ENCODE peak calls at places on chromosome 22, in five cellular contexts. One of them, this sample, is unnamed.
A peak's percentile ranks its signal among the peaks of the same experiment; 100 is the strongest.

GRCh38 chr22:31637375-31637937 is 24.6 kb downstream of the PISD start:
- DNase-seq in mesendoderm: no peak
- DNase-seq in colonic mucosa: no peak
- DNase-seq in endodermal cell: peak; percentile 59
- DNase-seq in mammary epithelial cell: no peak
- DNase-seq in this sample: no peak

GRCh38 chr22:28442264-28442950 is 237.2 kb downstream of the TTC28 start:
- DNase-seq in endodermal cell: peak; percentile 91
- DNase-seq in mesendoderm: peak; percentile 92
- DNase-seq in colonic mucosa: peak; percentile 78
- DNase-seq in mammary epithelial cell: peak; percentile 75
- DNase-seq in this sample: peak; percentile 89

GRCh38 chr22:33984741-33985287 is 64.5 kb upstream of the LARGE1 start:
- DNase-seq in endodermal cell: no peak
- DNase-seq in mammary epithelial cell: no peak
- DNase-seq in mesendoderm: no peak
- DNase-seq in colonic mucosa: no peak
- DNase-seq in this sample: no peak

GRCh38 chr22:44033689-44034088 is 9.6 kb downstream of the PARVB start:
- DNase-seq in colonic mucosa: no peak
- DNase-seq in endodermal cell: no peak
- DNase-seq in mammary epithelial cell: no peak
- DNase-seq in mesendoderm: peak; percentile 25
- DNase-seq in this sample: peak; percentile 15

GRCh38 chr22:43919106-43919965 is 4.3 kb upstream of the PNPLA3 start:
- DNase-seq in colonic mucosa: no peak
- DNase-seq in mammary epithelial cell: peak; percentile 72
- DNase-seq in mesendoderm: no peak
- DNase-seq in endodermal cell: no peak
- DNase-seq in this sample: peak; percentile 15

GRCh38 chr22:26409705-26410376 is 19.2 kb upstream of the ASPHD2 start:
- DNase-seq in mesendoderm: no peak
- DNase-seq in mammary epithelial cell: no peak
- DNase-seq in endodermal cell: no peak
- DNase-seq in colonic mucosa: no peak
- DNase-seq in this sample: no peak

GRCh38 chr22:19703869-19704268 is 10.4 kb upstream of the SEPTIN5 start:
- DNase-seq in mammary epithelial cell: no peak
- DNase-seq in endodermal cell: peak; percentile 40
- DNase-seq in colonic mucosa: no peak
- DNase-seq in mesendoderm: no peak
- DNase-seq in this sample: no peak

GRCh38 chr22:41557401-41558240 is 3.2 kb upstream of the CSDC2 start:
- DNase-seq in mesendoderm: no peak
- DNase-seq in endodermal cell: peak; percentile 73
- DNase-seq in colonic mucosa: peak; percentile 64
- DNase-seq in mammary epithelial cell: peak; percentile 73
- DNase-seq in this sample: peak; percentile 89

GRCh38 chr22:44782286-44782830 is 30.0 kb downstream of the ARHGAP8 start:
- DNase-seq in colonic mucosa: peak; percentile 54
- DNase-seq in endodermal cell: no peak
- DNase-seq in mammary epithelial cell: no peak
- DNase-seq in mesendoderm: no peak
- DNase-seq in this sample: no peak

GRCh38 chr22:36541831-36542391 is 12.9 kb upstream of the EIF3D start:
- DNase-seq in mammary epithelial cell: peak; percentile 93
- DNase-seq in colonic mucosa: no peak
- DNase-seq in mesendoderm: no peak
- DNase-seq in endodermal cell: no peak
- DNase-seq in this sample: peak; percentile 30

GRCh38 chr22:19865141-19865829 is 10.6 kb upstream of the GNB1L start:
- DNase-seq in mammary epithelial cell: no peak
- DNase-seq in endodermal cell: no peak
- DNase-seq in colonic mucosa: no peak
- DNase-seq in mesendoderm: no peak
- DNase-seq in this sample: no peak

GRCh38 chr22:36578619-36579018 is 49.7 kb upstream of the EIF3D start:
- DNase-seq in mammary epithelial cell: no peak
- DNase-seq in mesendoderm: no peak
- DNase-seq in colonic mucosa: no peak
- DNase-seq in endodermal cell: peak; percentile 17
- DNase-seq in this sample: no peak

GRCh38 chr22:44442856-44443595 is 55.0 kb downstream of the RTL6 start:
- DNase-seq in colonic mucosa: no peak
- DNase-seq in endodermal cell: peak; percentile 54
- DNase-seq in mammary epithelial cell: no peak
- DNase-seq in mesendoderm: no peak
- DNase-seq in this sample: no peak

GRCh38 chr22:50398698-50399648 is 55.8 kb downstream of the PPP6R2 start:
- DNase-seq in colonic mucosa: no peak
- DNase-seq in mesendoderm: no peak
- DNase-seq in endodermal cell: no peak
- DNase-seq in mammary epithelial cell: no peak
- DNase-seq in this sample: no peak

GRCh38 chr22:50545522-50546325 is at the start of gene KLHDC7B:
- DNase-seq in mammary epithelial cell: no peak
- DNase-seq in mesendoderm: peak; percentile 69
- DNase-seq in endodermal cell: no peak
- DNase-seq in colonic mucosa: no peak
- DNase-seq in this sample: peak; percentile 85

GRCh38 chr22:44746836-44747519 is 5.4 kb upstream of the ARHGAP8 start:
- DNase-seq in mesendoderm: peak; percentile 91
- DNase-seq in colonic mucosa: peak; percentile 78
- DNase-seq in endodermal cell: peak; percentile 76
- DNase-seq in mammary epithelial cell: no peak
- DNase-seq in this sample: no peak

GRCh38 chr22:19287076-19287724 is 4.3 kb downstream of the CLTCL1 start:
- DNase-seq in mesendoderm: no peak
- DNase-seq in endodermal cell: no peak
- DNase-seq in colonic mucosa: no peak
- DNase-seq in mammary epithelial cell: peak; percentile 96
- DNase-seq in this sample: peak; percentile 24

GRCh38 chr22:26597026-26597425 is 7.1 kb upstream of the TPST2 start:
- DNase-seq in colonic mucosa: no peak
- DNase-seq in mesendoderm: no peak
- DNase-seq in mammary epithelial cell: no peak
- DNase-seq in endodermal cell: no peak
- DNase-seq in this sample: no peak

GRCh38 chr22:25514436-25514835 is 50.0 kb upstream of the GRK3 start:
- DNase-seq in mesendoderm: peak; percentile 69
- DNase-seq in colonic mucosa: no peak
- DNase-seq in mammary epithelial cell: peak; percentile 42
- DNase-seq in endodermal cell: peak; percentile 49
- DNase-seq in this sample: no peak

GRCh38 chr22:41951898-41952474 is at the start of gene SMIM45:
- DNase-seq in colonic mucosa: no peak
- DNase-seq in endodermal cell: peak; percentile 78
- DNase-seq in mammary epithelial cell: no peak
- DNase-seq in mesendoderm: peak; percentile 79
- DNase-seq in this sample: no peak

GRCh38 chr22:41910599-41911291 is 4.1 kb downstream of the SHISA8 start:
- DNase-seq in mesendoderm: no peak
- DNase-seq in mammary epithelial cell: no peak
- DNase-seq in endodermal cell: peak; percentile 64
- DNase-seq in colonic mucosa: no peak
- DNase-seq in this sample: peak; percentile 66

GRCh38 chr22:44632823-44633478 is 69.1 kb upstream of the PRR5 start:
- DNase-seq in mesendoderm: no peak
- DNase-seq in endodermal cell: no peak
- DNase-seq in mammary epithelial cell: no peak
- DNase-seq in colonic mucosa: no peak
- DNase-seq in this sample: peak; percentile 36

GRCh38 chr22:32920734-32921133 is 119.2 kb downstream of the TIMP3 start:
- DNase-seq in colonic mucosa: no peak
- DNase-seq in mesendoderm: no peak
- DNase-seq in mammary epithelial cell: no peak
- DNase-seq in endodermal cell: no peak
- DNase-seq in this sample: no peak

GRCh38 chr22:29205598-29206371 is at the start of gene EMID1:
- DNase-seq in endodermal cell: peak; percentile 85
- DNase-seq in mammary epithelial cell: no peak
- DNase-seq in mesendoderm: peak; percentile 37
- DNase-seq in colonic mucosa: no peak
- DNase-seq in this sample: peak; percentile 61

GRCh38 chr22:48688366-48688765 is 1139.3 kb downstream of the BRD1 start:
- DNase-seq in mammary epithelial cell: no peak
- DNase-seq in colonic mucosa: no peak
- DNase-seq in mesendoderm: no peak
- DNase-seq in endodermal cell: no peak
- DNase-seq in this sample: no peak

GRCh38 chr22:20084547-20085413 is 4.7 kb downstream of the DGCR8 start:
- DNase-seq in mammary epithelial cell: no peak
- DNase-seq in endodermal cell: peak; percentile 92
- DNase-seq in mesendoderm: peak; percentile 68
- DNase-seq in colonic mucosa: no peak
- DNase-seq in this sample: peak; percentile 8

GRCh38 chr22:19761500-19762314 is 1.1 kb downstream of the TBX1 start:
- DNase-seq in mesendoderm: peak; percentile 65
- DNase-seq in endodermal cell: peak; percentile 73
- DNase-seq in colonic mucosa: no peak
- DNase-seq in mammary epithelial cell: no peak
- DNase-seq in this sample: no peak

DNA sequence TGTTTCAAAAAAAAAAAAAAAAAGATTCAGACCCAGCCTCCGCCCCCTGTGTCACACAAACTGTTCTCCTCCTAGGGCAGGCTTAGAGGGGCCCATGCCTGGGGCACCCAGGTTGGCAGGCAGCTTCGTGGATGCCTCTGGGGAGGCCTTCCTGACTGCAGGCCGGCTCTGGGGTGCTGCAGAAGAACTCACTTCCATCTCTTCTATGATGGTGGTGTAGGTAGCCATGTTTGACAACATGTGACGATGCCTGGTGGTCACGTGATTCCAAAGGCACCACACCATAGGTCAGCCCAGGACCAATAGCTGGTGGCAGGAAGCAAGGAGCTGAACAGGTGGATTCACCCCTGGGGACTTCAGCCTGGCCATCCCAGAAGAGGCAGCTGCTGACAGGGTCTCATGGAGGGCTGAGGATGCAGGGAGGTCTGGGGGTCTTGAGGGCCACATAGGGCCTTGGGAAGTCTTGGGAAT is 24.1 kb upstream of the CELSR1 start:
- DNase-seq in mammary epithelial cell: no peak
- DNase-seq in mesendoderm: peak; percentile 85
- DNase-seq in colonic mucosa: no peak
- DNase-seq in endodermal cell: peak; percentile 91
- DNase-seq in this sample: no peak
- H3K9ac ChIP-seq in mammary epithelial cell: no peak overlapping the region
- H3K9ac ChIP-seq in mesendoderm: no peak overlapping the region
- H3K9ac ChIP-seq in colonic mucosa: no peak overlapping the region
- H3K9ac ChIP-seq in endodermal cell: no peak overlapping the region
- H3K9ac ChIP-seq in this sample: no peak overlapping the region

GRCh38 chr22:22112533-22113294 is 130.1 kb upstream of the TOP3B start:
- DNase-seq in mammary epithelial cell: no peak
- DNase-seq in endodermal cell: no peak
- DNase-seq in colonic mucosa: no peak
- DNase-seq in mesendoderm: no peak
- DNase-seq in this sample: no peak

GRCh38 chr22:22111983-22112382 is 129.4 kb upstream of the TOP3B start:
- DNase-seq in endodermal cell: no peak
- DNase-seq in colonic mucosa: no peak
- DNase-seq in mammary epithelial cell: no peak
- DNase-seq in mesendoderm: no peak
- DNase-seq in this sample: no peak

GRCh38 chr22:22109693-22110466 is 127.3 kb upstream of the TOP3B start:
- DNase-seq in endodermal cell: peak; percentile 64
- DNase-seq in mammary epithelial cell: no peak
- DNase-seq in mesendoderm: peak; percentile 41
- DNase-seq in colonic mucosa: no peak
- DNase-seq in this sample: no peak

GRCh38 chr22:22110548-22111266 is 128.1 kb upstream of the TOP3B start:
- DNase-seq in endodermal cell: peak; percentile 85
- DNase-seq in colonic mucosa: no peak
- DNase-seq in mesendoderm: peak; percentile 71
- DNase-seq in mammary epithelial cell: peak; percentile 93
- DNase-seq in this sample: peak; percentile 34

GRCh38 chr22:22111267-22111751 is 128.7 kb upstream of the TOP3B start:
- DNase-seq in colonic mucosa: no peak
- DNase-seq in endodermal cell: peak; percentile 51
- DNase-seq in mammary epithelial cell: peak; percentile 98
- DNase-seq in mesendoderm: peak; percentile 74
- DNase-seq in this sample: peak; percentile 31
- H3K27me3 ChIP-seq in colonic mucosa: no peaks in the 10 kb centered on the region
- H3K27me3 ChIP-seq in endodermal cell: peaks cover 25% of the 10 kb centered on the region
- H3K27me3 ChIP-seq in mammary epithelial cell: no peaks in the 10 kb centered on the region
- H3K27me3 ChIP-seq in mesendoderm: no peaks in the 10 kb centered on the region
- H3K27me3 ChIP-seq in this sample: peaks cover 9% of the 10 kb centered on the region

GRCh38 chr22:38218661-38219331 is 17.0 kb downstream of the MAFF start:
- DNase-seq in mesendoderm: peak; percentile 93
- DNase-seq in colonic mucosa: peak; percentile 85
- DNase-seq in mammary epithelial cell: peak; percentile 96
- DNase-seq in endodermal cell: peak; percentile 91
- DNase-seq in this sample: peak; percentile 95
- H3K9ac ChIP-seq in mesendoderm: peak overlapping the region; percentile 32
- H3K9ac ChIP-seq in colonic mucosa: peak overlapping the region; percentile 67
- H3K9ac ChIP-seq in mammary epithelial cell: peak overlapping the region; percentile 81
- H3K9ac ChIP-seq in endodermal cell: peak overlapping the region; percentile 25
- H3K9ac ChIP-seq in this sample: peak overlapping the region; percentile 67

GRCh38 chr22:47282366-47282765 is 519.9 kb downstream of the TBC1D22A start:
- DNase-seq in mammary epithelial cell: no peak
- DNase-seq in colonic mucosa: no peak
- DNase-seq in mesendoderm: no peak
- DNase-seq in endodermal cell: no peak
- DNase-seq in this sample: no peak
- H3K27me3 ChIP-seq in mammary epithelial cell: no peaks in the 10 kb centered on the region
- H3K27me3 ChIP-seq in colonic mucosa: no peaks in the 10 kb centered on the region
- H3K27me3 ChIP-seq in mesendoderm: no peaks in the 10 kb centered on the region
- H3K27me3 ChIP-seq in endodermal cell: no peaks in the 10 kb centered on the region
- H3K27me3 ChIP-seq in this sample: peaks cover 62% of the 10 kb centered on the region